ENCODE peak calls at places on chromosomes 12 and 14, in four cellular contexts. Q, E, L and F are unnamed samples.

GRCh38 chr14:105528859-105529505 is 2.6 kb downstream of the TMEM121 start:
- DNase-seq in Q (no peak), L (no peak), E (no peak), F (no peak)

GRCh38 chr12:24664151-24664550 is 284.8 kb downstream of the BCAT1 start:
- DNase-seq in E (no peak), L (no peak), Q (no peak), F (no peak)

GRCh38 chr14:102525213-102526143 is 15.9 kb upstream of the ANKRD9 start:
- DNase-seq in Q (peak; percentile 55), L (no peak), E (peak; percentile 27), F (peak; percentile 80)

GRCh38 chr12:68613209-68613904 is 2.7 kb downstream of the RAP1B start:
- DNase-seq in Q (no peak), E (no peak), L (no peak), F (no peak)

GRCh38 chr14:76947078-76947837 is 81.2 kb downstream of the IRF2BPL start:
- DNase-seq in L (peak; percentile 68), Q (peak; percentile 74), E (peak; percentile 67), F (peak; percentile 95)

GRCh38 chr14:71388336-71388735 is 481.1 kb downstream of the PCNX1 start:
- DNase-seq in L (no peak), Q (no peak), E (no peak), F (no peak)

GRCh38 chr14:20551606-20552005 is 9.2 kb downstream of the RNASE9 start:
- DNase-seq in L (no peak), Q (no peak), E (no peak), F (no peak)

GRCh38 chr12:47775100-47775911 is 2.3 kb downstream of the SLC48A1 start:
- DNase-seq in E (no peak), L (peak; percentile 83), Q (no peak), F (peak; percentile 54)

GRCh38 chr12:71754461-71755145 is at the start of gene RAB21:
- DNase-seq in E (peak; percentile 70), Q (peak; percentile 94), L (peak; percentile 96), F (peak; percentile 98)

GRCh38 chr12:58841058-58841798 is 79.1 kb downstream of the LRIG3 start:
- DNase-seq in Q (no peak), E (no peak), L (no peak), F (no peak)

GRCh38 chr14:43359317-43359716 is 1147.8 kb downstream of the FSCB start:
- DNase-seq in L (no peak), Q (no peak), E (no peak), F (no peak)

GRCh38 chr12:24839268-24839791 is 109.6 kb downstream of the BCAT1 start:
- DNase-seq in E (peak; percentile 99), L (no peak), Q (no peak), F (no peak)

GRCh38 chr14:96149131-96149530 is 55.5 kb upstream of the BDKRB2 start:
- DNase-seq in Q (no peak), L (no peak), E (no peak), F (no peak)

GRCh38 chr12:103913100-103913499 is 17.1 kb upstream of the HSP90B1 start:
- DNase-seq in L (no peak), E (no peak), Q (no peak), F (no peak)
- TF ChIP-seq BHLHE40 in L (no peak), E (no peak), Q (no peak), F (no peak)

GRCh38 chr14:99722741-99723140 is 38.6 kb downstream of the CYP46A1 start:
- DNase-seq in L (no peak), E (no peak), Q (no peak), F (no peak)
- TF ChIP-seq JUNB in L (no peak), E (no peak), Q (no peak), F (no peak)

GRCh38 chr14:90545966-90546751 is 149.3 kb downstream of the CALM1 start:
- DNase-seq in E (no peak), Q (no peak), L (no peak), F (no peak)
- TF ChIP-seq BHLHE40 in E (no peak), Q (no peak), L (no peak), F (no peak)

GRCh38 chr14:38884109-38884508 is 218.9 kb downstream of the SEC23A start:
- DNase-seq in E (no peak), Q (peak; percentile 42), L (no peak), F (no peak)

GRCh38 chr14:38887696-38888095 is 215.3 kb downstream of the SEC23A start:
- DNase-seq in L (no peak), E (no peak), Q (no peak), F (no peak)

GRCh38 chr14:38880643-38881567 is 222.1 kb downstream of the SEC23A start:
- DNase-seq in Q (peak; percentile 28), E (no peak), L (no peak), F (no peak)

GRCh38 chr14:38882533-38882932 is 220.5 kb downstream of the SEC23A start:
- DNase-seq in E (no peak), L (no peak), Q (no peak), F (no peak)

GRCh38 chr14:38883127-38883526 is 219.9 kb downstream of the SEC23A start:
- DNase-seq in L (no peak), Q (peak; percentile 82), E (no peak), F (no peak)
- TF ChIP-seq JUNB in L (no peak), Q (no peak), E (no peak), F (no peak)